ENCODE peak calls at places on chromosomes 16 and 17, in five cellular contexts. O is T-helper 2 cell; T is ACHN; Q is stimulated activated CD8-positive, alpha-beta memory T cell treated with anti-CD3 and anti-CD28 coated beads, Interleukin-15, amount 100 ng/mL, for 1 hour; G is T-helper 1 cell. W is an unnamed sample.

GRCh38 chr17:79840204-79840988 is 1.2 kb upstream of the CBX4 start:
- DNase-seq in G (no peak), O (peak), Q (no peak), T (peak), W (no peak)

GRCh38 chr17:78144736-78145641 is 1.2 kb upstream of the C17orf99 start:
- DNase-seq in G (no peak), O (no peak), Q (no peak), T (peak), W (no peak)

GRCh38 chr16:9072806-9073341 is 18.6 kb upstream of the HAPSTR1 start:
- DNase-seq in T (no peak), G (no peak), O (peak), Q (no peak), W (no peak)

GRCh38 chr17:15456972-15457722 is 10.3 kb downstream of the CDRT4 start:
- DNase-seq in O (no peak), T (no peak), G (no peak), Q (no peak), W (no peak)

GRCh38 chr16:87484487-87485331 is 8.1 kb downstream of the ZCCHC14 start:
- DNase-seq in O (no peak), G (no peak), Q (no peak), T (peak), W (no peak)

GRCh38 chr16:5207001-5207523 is 109.5 kb upstream of the EEF2KMT start:
- DNase-seq in Q (no peak), O (no peak), G (no peak), T (no peak), W (no peak)

GRCh38 chr17:2043785-2044184 is 2.0 kb downstream of the OVCA2 start:
- DNase-seq in Q (no peak), O (no peak), G (no peak), T (peak), W (no peak)

GRCh38 chr16:68086860-68087268 is 1.7 kb downstream of the NFATC3 start:
- DNase-seq in T (peak), G (no peak), Q (no peak), O (no peak), W (no peak)

GRCh38 chr17:34739386-34739785 is 160.0 kb downstream of the TMEM132E start:
- DNase-seq in O (no peak), Q (no peak), T (no peak), G (no peak), W (no peak)

GRCh38 chr16:15757630-15758251 is 99.1 kb downstream of the MYH11 start:
- DNase-seq in Q (no peak), O (peak), G (no peak), T (no peak), W (no peak)

GRCh38 chr16:83044589-83044988 is 417.8 kb downstream of the CDH13 start:
- DNase-seq in T (no peak), Q (no peak), O (no peak), G (no peak), W (no peak)

GRCh38 chr17:57870283-57870635 is 20.4 kb upstream of the MRPS23 start:
- DNase-seq in T (no peak), O (no peak), Q (no peak), G (no peak), W (no peak)

GRCh38 chr17:57682667-57683066 is 62.4 kb downstream of the CCDC182 start:
- DNase-seq in G (no peak), Q (no peak), O (no peak), T (no peak), W (no peak)

GRCh38 chr16:87076950-87077749 is 240.0 kb downstream of the C16orf95 start:
- DNase-seq in T (peak), G (no peak), O (peak), Q (no peak), W (no peak)

W was measured in T-helper 17 cell.